ENCODE peak calls at places on chromosomes 6 and 20, in nine cellular contexts. E, Z, Y, M, H, V, A, X and S are unnamed samples.

GRCh38 chr6:142850653-142851434 is 94.1 kb downstream of the HIVEP2 start:
- DNase-seq in E (no peak), Z (no peak), Y (no peak), M (peak; percentile 31), H (no peak), V (no peak), A (peak; percentile 82), X (no peak), S (no peak)

GRCh38 chr6:125812394-125813231 is 21.9 kb downstream of the NCOA7 start:
- DNase-seq in E (peak; percentile 94), Z (no peak), Y (peak; percentile 13), M (no peak), H (no peak), V (peak; percentile 24), A (peak; percentile 93), X (no peak), S (peak; percentile 67)

GRCh38 chr6:158707120-158707519 is 57.3 kb downstream of the SYTL3 start:
- DNase-seq in E (no peak), Z (no peak), Y (peak; percentile 26), M (no peak), H (no peak), V (no peak), A (peak; percentile 70), X (no peak), S (no peak)

GRCh38 chr20:51586005-51586440 is 43.5 kb upstream of the NFATC2 start:
- DNase-seq in E (peak; percentile 50), Z (no peak), Y (peak; percentile 66), M (no peak), H (no peak), V (no peak), A (peak; percentile 90), X (no peak), S (no peak)

GRCh38 chr6:157550114-157550989 is 169.4 kb downstream of the ZDHHC14 start:
- DNase-seq in E (no peak), Z (no peak), Y (no peak), M (peak; percentile 2), H (no peak), V (no peak), A (no peak), X (no peak), S (no peak)

GRCh38 chr6:132357120-132357519 is 44.2 kb downstream of the MOXD1 start:
- DNase-seq in E (peak; percentile 19), Z (no peak), Y (no peak), M (no peak), H (no peak), V (no peak), A (peak; percentile 40), X (no peak), S (peak; percentile 72)

GRCh38 chr6:142763205-142763604 is 181.8 kb downstream of the HIVEP2 start:
- DNase-seq in E (no peak), Z (no peak), Y (no peak), M (no peak), H (no peak), V (no peak), A (peak; percentile 84), X (no peak), S (no peak)

GRCh38 chr20:1341561-1342265 is 12.8 kb upstream of the SDCBP2 start:
- DNase-seq in E (no peak), Z (no peak), Y (no peak), M (no peak), H (no peak), V (no peak), A (peak; percentile 61), X (no peak), S (peak; percentile 70)

GRCh38 chr6:163490826-163491577 is 76.5 kb downstream of the QKI start:
- DNase-seq in E (no peak), Z (no peak), Y (no peak), M (no peak), H (peak; percentile 64), V (no peak), A (no peak), X (no peak), S (peak; percentile 89)

GRCh38 chr20:34268851-34269668 is 27.8 kb downstream of the ASIP start:
- DNase-seq in E (no peak), Z (peak; percentile 26), Y (no peak), M (no peak), H (no peak), V (no peak), A (peak; percentile 24), X (no peak), S (peak; percentile 45)